ENCODE peak calls at places on chromosomes 16 and 17, in four cellular contexts. B, P, U and S are unnamed samples.

GRCh38 chr17:64387545-64388171 is 3.0 kb downstream of the PECAM1 start:
- DNase-seq in U (peak), B (no peak), P (no peak), S (no peak)

GRCh38 chr17:72931163-72931562 is 161.3 kb downstream of the SLC39A11 start:
- DNase-seq in P (peak), U (no peak), B (no peak), S (no peak)

GRCh38 chr17:34672176-34672785 is 92.9 kb downstream of the TMEM132E start:
- DNase-seq in P (no peak), U (no peak), B (no peak), S (no peak)

GRCh38 chr16:24070851-24071250 is 185.3 kb upstream of the CACNG3 start:
- DNase-seq in U (peak), B (peak), P (peak), S (peak)

GRCh38 chr16:53123753-53124152 is 69.0 kb downstream of the CHD9 start:
- DNase-seq in B (no peak), P (no peak), U (no peak), S (no peak)

GRCh38 chr17:31085563-31085962 is 9.2 kb upstream of the NF1 start:
- DNase-seq in U (peak), P (no peak), B (no peak), S (no peak)

GRCh38 chr17:44451016-44451415 is 52.2 kb downstream of the GPATCH8 start:
- DNase-seq in P (no peak), U (no peak), B (no peak), S (no peak)

GRCh38 chr16:31329671-31330552 is 25.1 kb upstream of the ITGAX start:
- DNase-seq in U (no peak), P (no peak), B (no peak), S (no peak)

GRCh38 chr17:60167095-60167741 is 17.4 kb downstream of the CA4 start:
- DNase-seq in U (no peak), P (no peak), B (no peak), S (no peak)

GRCh38 chr17:7178973-7179316 is 225 bp downstream of the ASGR1 start:
- DNase-seq in U (no peak), P (no peak), B (no peak), S (no peak)

GRCh38 chr16:79716645-79717323 is 116.2 kb upstream of the MAF start:
- DNase-seq in B (no peak), U (no peak), P (no peak), S (no peak)

GRCh38 chr16:19715566-19715965 is 2.5 kb downstream of the KNOP1 start:
- DNase-seq in U (no peak), B (no peak), P (no peak), S (no peak)

GRCh38 chr17:82520041-82520910 is 744 bp downstream of the FOXK2 start:
- DNase-seq in B (no peak), U (no peak), P (no peak), S (no peak)

GRCh38 chr16:57897053-57897784 is 73.7 kb downstream of the CNGB1 start:
- DNase-seq in B (no peak), P (no peak), U (no peak), S (no peak)

GRCh38 chr16:57899771-57900661 is 70.9 kb downstream of the CNGB1 start:
- DNase-seq in U (peak), B (peak), P (no peak), S (peak)

GRCh38 chr16:57900796-57901479 is 70.0 kb downstream of the CNGB1 start:
- DNase-seq in P (no peak), U (no peak), B (no peak), S (no peak)

GRCh38 chr16:57901480-57902069 is 69.4 kb downstream of the CNGB1 start:
- DNase-seq in B (no peak), P (no peak), U (no peak), S (no peak)

DNA sequence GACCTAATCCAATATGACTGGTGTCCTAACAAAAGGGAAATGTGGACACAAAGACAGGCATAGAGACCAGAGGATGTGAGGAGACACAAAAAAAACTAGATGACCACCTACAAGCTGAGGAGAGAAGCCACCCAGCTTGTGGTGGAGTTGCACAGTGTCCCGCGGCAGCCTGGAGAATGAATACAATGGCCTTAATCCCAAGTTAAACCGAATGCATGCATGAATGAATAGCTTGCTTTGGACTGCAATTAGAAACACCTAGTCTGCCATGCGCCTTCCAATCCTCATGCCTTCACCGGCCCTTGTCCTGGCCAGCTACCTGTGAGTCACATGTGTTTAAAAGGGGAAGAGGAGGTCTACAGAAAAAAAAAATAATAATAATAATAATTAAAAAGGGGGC is 72.0 kb downstream of the CNGB1 start:
- DNase-seq in P (no peak), U (no peak), B (no peak), S (no peak)
- TF ChIP-seq JUND in P (no peak), U (no peak), B (no peak), S (no peak)

DNA sequence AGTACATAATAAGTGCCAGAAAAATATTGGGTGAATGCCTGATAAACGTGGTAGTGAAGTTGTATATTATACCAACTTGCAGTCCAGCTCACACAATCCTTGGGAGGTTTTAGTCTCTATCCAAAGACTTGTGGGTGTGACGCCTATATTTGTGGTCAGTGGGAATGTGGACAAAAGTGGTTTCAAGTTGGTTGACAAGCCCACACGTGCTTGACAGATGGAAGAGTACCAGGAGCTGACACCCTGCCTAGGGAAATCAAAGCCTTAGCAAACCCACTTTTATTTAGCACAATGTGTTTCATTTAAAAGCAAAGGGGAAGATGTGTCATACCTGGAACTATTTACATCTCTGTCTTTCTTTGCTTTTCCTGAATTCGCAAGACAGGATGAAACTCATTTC is 79.0 kb downstream of the CA10 start:
- DNase-seq in U (no peak), B (no peak), P (no peak), S (no peak)
- TF ChIP-seq JUND in U (no peak), B (no peak), P (no peak), S (no peak)

DNA sequence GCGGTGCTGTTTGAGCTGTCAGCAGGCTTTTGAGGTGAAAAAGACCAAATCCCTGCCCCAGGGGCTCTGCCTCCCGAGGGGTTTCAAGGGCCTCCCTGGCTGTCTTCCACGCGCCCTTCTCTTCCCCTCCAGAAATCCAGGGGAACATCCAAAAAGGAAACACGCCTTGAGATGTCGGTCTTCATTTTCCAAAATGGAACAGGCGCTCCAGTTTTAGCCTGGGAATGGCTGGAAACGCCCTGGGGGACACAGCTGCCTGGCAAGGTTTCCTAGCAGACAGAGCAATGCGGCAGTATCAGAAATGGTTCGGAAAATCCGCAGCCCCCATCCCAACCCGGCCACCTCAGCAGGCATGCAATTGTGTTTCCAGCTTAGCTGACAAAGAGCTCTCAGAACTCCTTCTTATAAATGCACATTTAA is 16.6 kb upstream of the LITAF start:
- DNase-seq in U (no peak), B (no peak), P (no peak), S (no peak)
- TF ChIP-seq JUND in U (no peak), B (no peak), P (no peak), S (no peak)

GRCh38 chr17:48761114-48761513 is 32.6 kb upstream of the HOXB13 start:
- DNase-seq in B (no peak), P (no peak), U (no peak), S (no peak)

GRCh38 chr17:48757524-48757961 is 29.0 kb upstream of the HOXB13 start:
- DNase-seq in B (no peak), U (no peak), P (no peak), S (no peak)

GRCh38 chr17:48756816-48757215 is 28.3 kb upstream of the HOXB13 start:
- DNase-seq in U (no peak), B (no peak), P (no peak), S (peak)

GRCh38 chr17:48760411-48760810 is 31.9 kb upstream of the HOXB13 start:
- DNase-seq in P (no peak), U (no peak), B (no peak), S (no peak)

DNA sequence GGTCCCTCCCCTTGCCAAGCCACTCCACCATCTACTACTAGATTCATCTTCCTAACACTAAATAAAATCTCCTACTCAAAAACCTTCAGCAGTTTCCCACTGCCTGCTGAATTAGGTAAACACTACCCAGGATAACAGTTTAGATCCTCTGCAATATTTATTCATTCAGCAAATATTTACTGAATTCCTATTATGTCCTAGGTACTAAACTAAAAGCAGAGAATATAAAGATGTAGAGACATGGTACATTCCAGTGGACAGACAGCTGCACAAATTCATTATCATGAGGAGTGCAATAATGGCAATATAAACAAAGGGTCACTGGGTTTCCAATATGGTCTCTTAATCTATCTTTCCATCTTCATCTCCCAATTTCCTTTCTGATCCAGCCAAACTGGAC is 30.7 kb upstream of the HOXB13 start:
- DNase-seq in U (no peak), B (no peak), P (no peak), S (no peak)
- TF ChIP-seq JUND in U (no peak), B (no peak), P (no peak), S (peak)

DNA sequence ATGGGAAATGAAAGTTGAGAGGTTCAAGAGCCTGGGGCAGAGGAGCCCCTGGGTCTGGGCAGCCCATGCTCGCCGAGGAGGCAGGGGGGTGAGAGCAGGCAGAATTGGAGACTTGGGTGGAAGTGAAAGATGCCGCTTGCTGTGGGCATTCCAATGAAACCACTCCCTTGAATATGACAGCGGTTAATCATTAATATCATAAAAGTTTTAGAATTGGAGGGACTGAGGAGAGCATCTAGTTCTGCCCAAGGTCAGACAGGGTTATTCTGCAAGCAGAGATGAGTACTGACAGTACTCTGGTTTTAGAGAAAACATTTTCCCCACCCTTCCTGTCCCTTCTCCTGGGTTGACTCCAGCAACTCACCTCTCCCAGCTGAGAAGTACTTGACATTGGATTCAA is 180.2 kb downstream of the MSI2 start:
- DNase-seq in P (no peak), U (no peak), B (no peak), S (no peak)
- TF ChIP-seq JUND in P (no peak), U (no peak), B (no peak), S (no peak)

DNA sequence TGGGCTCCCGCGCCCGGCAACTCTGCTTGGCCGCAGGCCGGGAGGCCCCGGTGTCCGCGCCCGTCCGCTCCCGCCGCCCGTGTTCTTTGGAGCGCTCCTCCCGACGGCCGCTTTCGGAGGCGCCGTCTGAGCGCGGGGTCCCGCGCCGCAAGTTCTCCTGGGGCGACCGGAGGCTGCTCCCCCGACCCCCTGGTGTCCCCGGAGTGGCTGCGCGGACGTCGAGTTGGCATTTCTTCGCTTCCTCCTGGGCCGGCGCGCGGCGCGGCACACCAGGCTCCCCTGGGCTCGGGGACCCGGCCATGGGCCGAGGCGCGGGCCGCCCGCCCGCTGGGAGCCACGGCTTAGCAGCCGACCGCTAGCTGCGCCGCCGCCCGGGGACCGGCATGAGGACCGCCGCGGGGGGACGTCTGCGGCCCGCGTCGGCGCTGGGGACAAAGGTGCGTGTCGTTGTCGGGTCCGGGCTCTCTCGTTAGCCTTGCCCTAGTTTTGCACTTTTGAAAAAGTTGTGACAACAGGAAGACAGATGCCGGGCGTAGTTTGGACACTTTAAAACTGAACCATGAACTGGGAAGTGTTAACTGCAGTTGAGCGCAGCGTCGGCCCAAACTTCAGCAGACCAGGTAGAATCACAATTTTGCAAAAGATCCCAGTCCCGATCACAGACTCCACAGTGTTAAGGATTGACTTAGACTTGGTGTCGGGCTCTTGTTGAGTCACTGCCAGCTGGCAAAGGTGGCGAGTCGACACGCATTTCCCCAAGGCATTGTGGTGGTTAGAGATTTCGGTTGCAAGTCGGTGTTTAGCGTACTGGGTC is 700 bp downstream of the UBN1 start:
- DNase-seq in U (peak), B (no peak), P (no peak), S (no peak)
- TF ChIP-seq JUND in U (no peak), B (no peak), P (no peak), S (no peak)

GRCh38 chr17:57750109-57750845 is 5.2 kb upstream of the CCDC182 start:
- DNase-seq in B (no peak), P (no peak), U (no peak), S (no peak)
- TF ChIP-seq JUND in B (no peak), P (no peak), U (no peak), S (no peak)